ENCODE peak calls at places on chromosomes 13 and 19, in eight cellular contexts. One of them, this sample, is unnamed.

GRCh38 chr13:52738719-52739467 is 727 bp downstream of the CNMD start:
- DNase-seq in right cardiac atrium: peak
- DNase-seq in lower leg skin: no peak
- DNase-seq in mesendoderm: peak
- DNase-seq in AG09309: no peak
- DNase-seq in cardiac fibroblast: peak
- DNase-seq in left lung: no peak
- DNase-seq in HepG2: no peak
- DNase-seq in this sample: no peak

GRCh38 chr13:78659450-78660110 is 625 bp upstream of the OBI1 start:
- DNase-seq in right cardiac atrium: no peak
- DNase-seq in lower leg skin: no peak
- DNase-seq in mesendoderm: no peak
- DNase-seq in AG09309: no peak
- DNase-seq in cardiac fibroblast: no peak
- DNase-seq in left lung: no peak
- DNase-seq in HepG2: no peak
- DNase-seq in this sample: no peak

GRCh38 chr13:33751151-33751550 is 66.8 kb upstream of the RFC3 start:
- DNase-seq in right cardiac atrium: no peak
- DNase-seq in lower leg skin: no peak
- DNase-seq in mesendoderm: no peak
- DNase-seq in AG09309: peak
- DNase-seq in cardiac fibroblast: peak
- DNase-seq in left lung: no peak
- DNase-seq in HepG2: no peak
- DNase-seq in this sample: no peak

GRCh38 chr13:30832845-30833332 is 73.2 kb upstream of the MEDAG start:
- DNase-seq in right cardiac atrium: peak
- DNase-seq in lower leg skin: peak
- DNase-seq in mesendoderm: peak
- DNase-seq in AG09309: no peak
- DNase-seq in cardiac fibroblast: peak
- DNase-seq in left lung: peak
- DNase-seq in HepG2: peak
- DNase-seq in this sample: no peak

GRCh38 chr13:22451345-22451744 is 729.4 kb upstream of the SGCG start:
- DNase-seq in right cardiac atrium: peak
- DNase-seq in lower leg skin: no peak
- DNase-seq in mesendoderm: no peak
- DNase-seq in AG09309: no peak
- DNase-seq in cardiac fibroblast: peak
- DNase-seq in left lung: no peak
- DNase-seq in HepG2: peak
- DNase-seq in this sample: no peak

GRCh38 chr13:34833562-34834182 is 108.4 kb upstream of the NBEA start:
- DNase-seq in right cardiac atrium: no peak
- DNase-seq in lower leg skin: no peak
- DNase-seq in mesendoderm: peak
- DNase-seq in AG09309: no peak
- DNase-seq in cardiac fibroblast: no peak
- DNase-seq in left lung: no peak
- DNase-seq in HepG2: no peak
- DNase-seq in this sample: peak

GRCh38 chr13:75196112-75196855 is 285.7 kb downstream of the TBC1D4 start:
- DNase-seq in right cardiac atrium: no peak
- DNase-seq in lower leg skin: no peak
- DNase-seq in mesendoderm: no peak
- DNase-seq in AG09309: no peak
- DNase-seq in cardiac fibroblast: peak
- DNase-seq in left lung: no peak
- DNase-seq in HepG2: no peak
- DNase-seq in this sample: no peak

GRCh38 chr13:111955412-111955769 is 111.6 kb upstream of the SOX1 start:
- DNase-seq in right cardiac atrium: no peak
- DNase-seq in lower leg skin: peak
- DNase-seq in mesendoderm: peak
- DNase-seq in AG09309: no peak
- DNase-seq in cardiac fibroblast: no peak
- DNase-seq in left lung: no peak
- DNase-seq in HepG2: no peak
- DNase-seq in this sample: no peak

GRCh38 chr19:54094601-54095000 is 6.0 kb downstream of the OSCAR start:
- DNase-seq in right cardiac atrium: no peak
- DNase-seq in lower leg skin: no peak
- DNase-seq in mesendoderm: no peak
- DNase-seq in AG09309: no peak
- DNase-seq in cardiac fibroblast: no peak
- DNase-seq in left lung: no peak
- DNase-seq in HepG2: no peak
- DNase-seq in this sample: no peak

GRCh38 chr19:35115538-35115951 is at the start of gene FXYD3:
- DNase-seq in right cardiac atrium: peak
- DNase-seq in lower leg skin: no peak
- DNase-seq in mesendoderm: no peak
- DNase-seq in AG09309: no peak
- DNase-seq in cardiac fibroblast: no peak
- DNase-seq in left lung: no peak
- DNase-seq in HepG2: no peak
- DNase-seq in this sample: no peak
- H3K4me3 ChIP-seq in right cardiac atrium: peak
- H3K4me3 ChIP-seq in lower leg skin: peak
- H3K4me3 ChIP-seq in mesendoderm: peak
- H3K4me3 ChIP-seq in AG09309: no peak
- H3K4me3 ChIP-seq in cardiac fibroblast: no peak
- H3K4me3 ChIP-seq in left lung: peak
- H3K4me3 ChIP-seq in HepG2: peak
- H3K4me3 ChIP-seq in this sample: no peak

GRCh38 chr19:49408816-49409440 is 14.3 kb downstream of the PTH2 start:
- DNase-seq in right cardiac atrium: no peak
- DNase-seq in lower leg skin: no peak
- DNase-seq in mesendoderm: no peak
- DNase-seq in AG09309: no peak
- DNase-seq in cardiac fibroblast: no peak
- DNase-seq in left lung: no peak
- DNase-seq in HepG2: no peak
- DNase-seq in this sample: no peak
- H3K4me3 ChIP-seq in right cardiac atrium: no peak
- H3K4me3 ChIP-seq in lower leg skin: no peak
- H3K4me3 ChIP-seq in mesendoderm: no peak
- H3K4me3 ChIP-seq in AG09309: no peak
- H3K4me3 ChIP-seq in cardiac fibroblast: no peak
- H3K4me3 ChIP-seq in left lung: no peak
- H3K4me3 ChIP-seq in HepG2: no peak
- H3K4me3 ChIP-seq in this sample: no peak

GRCh38 chr19:901216-902092 is 8.2 kb downstream of the RNU6-9 start:
- DNase-seq in right cardiac atrium: no peak
- DNase-seq in lower leg skin: no peak
- DNase-seq in mesendoderm: no peak
- DNase-seq in AG09309: no peak
- DNase-seq in cardiac fibroblast: no peak
- DNase-seq in left lung: no peak
- DNase-seq in HepG2: no peak
- DNase-seq in this sample: no peak

GRCh38 chr19:902446-903226 is 9.4 kb downstream of the RNU6-9 start:
- DNase-seq in right cardiac atrium: no peak
- DNase-seq in lower leg skin: no peak
- DNase-seq in mesendoderm: no peak
- DNase-seq in AG09309: no peak
- DNase-seq in cardiac fibroblast: no peak
- DNase-seq in left lung: no peak
- DNase-seq in HepG2: no peak
- DNase-seq in this sample: no peak

GRCh38 chr19:904545-904944 is 8.5 kb downstream of the R3HDM4 start:
- DNase-seq in right cardiac atrium: no peak
- DNase-seq in lower leg skin: no peak
- DNase-seq in mesendoderm: no peak
- DNase-seq in AG09309: no peak
- DNase-seq in cardiac fibroblast: no peak
- DNase-seq in left lung: no peak
- DNase-seq in HepG2: no peak
- DNase-seq in this sample: no peak

GRCh38 chr19:902093-902370 is 8.7 kb downstream of the RNU6-9 start:
- DNase-seq in right cardiac atrium: no peak
- DNase-seq in lower leg skin: no peak
- DNase-seq in mesendoderm: no peak
- DNase-seq in AG09309: no peak
- DNase-seq in cardiac fibroblast: no peak
- DNase-seq in left lung: no peak
- DNase-seq in HepG2: no peak
- DNase-seq in this sample: no peak

GRCh38 chr19:903266-903797 is 9.7 kb downstream of the R3HDM4 start:
- DNase-seq in right cardiac atrium: no peak
- DNase-seq in lower leg skin: no peak
- DNase-seq in mesendoderm: no peak
- DNase-seq in AG09309: no peak
- DNase-seq in cardiac fibroblast: no peak
- DNase-seq in left lung: no peak
- DNase-seq in HepG2: no peak
- DNase-seq in this sample: no peak
- H3K4me3 ChIP-seq in right cardiac atrium: no peak
- H3K4me3 ChIP-seq in lower leg skin: no peak
- H3K4me3 ChIP-seq in mesendoderm: no peak
- H3K4me3 ChIP-seq in AG09309: no peak
- H3K4me3 ChIP-seq in cardiac fibroblast: no peak
- H3K4me3 ChIP-seq in left lung: no peak
- H3K4me3 ChIP-seq in HepG2: no peak
- H3K4me3 ChIP-seq in this sample: no peak

GRCh38 chr19:41864374-41864773 is 4.3 kb downstream of the RPS19 start:
- DNase-seq in right cardiac atrium: no peak
- DNase-seq in lower leg skin: no peak
- DNase-seq in mesendoderm: no peak
- DNase-seq in AG09309: no peak
- DNase-seq in cardiac fibroblast: no peak
- DNase-seq in left lung: no peak
- DNase-seq in HepG2: no peak
- DNase-seq in this sample: no peak
- H3K4me3 ChIP-seq in right cardiac atrium: no peak
- H3K4me3 ChIP-seq in lower leg skin: no peak
- H3K4me3 ChIP-seq in mesendoderm: no peak
- H3K4me3 ChIP-seq in AG09309: no peak
- H3K4me3 ChIP-seq in cardiac fibroblast: no peak
- H3K4me3 ChIP-seq in left lung: no peak
- H3K4me3 ChIP-seq in HepG2: no peak
- H3K4me3 ChIP-seq in this sample: no peak

DNA sequence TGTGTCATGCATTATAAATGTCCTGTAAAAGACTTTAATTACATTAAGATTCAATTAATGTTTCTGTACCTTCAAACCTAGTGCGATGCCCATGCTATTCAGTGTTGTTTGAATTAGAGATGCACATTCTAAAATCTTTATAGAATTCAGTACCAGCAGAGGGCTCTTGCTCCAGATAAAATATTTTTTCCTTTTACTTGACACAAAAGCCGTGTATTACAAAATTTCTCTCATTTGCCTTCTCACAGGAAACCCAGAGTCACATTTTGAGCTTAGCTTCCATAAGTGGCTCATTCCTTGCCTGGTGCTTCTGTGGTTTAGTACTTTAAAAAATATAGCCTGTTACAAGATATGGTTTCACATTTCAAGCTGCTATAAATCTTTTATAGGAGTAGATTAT is 101.2 kb downstream of the RNF17 start:
- DNase-seq in right cardiac atrium: no peak
- DNase-seq in lower leg skin: no peak
- DNase-seq in mesendoderm: no peak
- DNase-seq in AG09309: no peak
- DNase-seq in cardiac fibroblast: peak
- DNase-seq in left lung: no peak
- DNase-seq in HepG2: no peak
- DNase-seq in this sample: no peak
- H3K4me3 ChIP-seq in right cardiac atrium: no peak
- H3K4me3 ChIP-seq in lower leg skin: no peak
- H3K4me3 ChIP-seq in mesendoderm: no peak
- H3K4me3 ChIP-seq in AG09309: no peak
- H3K4me3 ChIP-seq in cardiac fibroblast: no peak
- H3K4me3 ChIP-seq in left lung: no peak
- H3K4me3 ChIP-seq in HepG2: no peak
- H3K4me3 ChIP-seq in this sample: no peak

GRCh38 chr19:11481777-11482383 is 1.0 kb upstream of the ELAVL3 start:
- DNase-seq in right cardiac atrium: peak
- DNase-seq in lower leg skin: peak
- DNase-seq in mesendoderm: peak
- DNase-seq in AG09309: peak
- DNase-seq in cardiac fibroblast: peak
- DNase-seq in left lung: peak
- DNase-seq in HepG2: peak
- DNase-seq in this sample: no peak
- H3K4me3 ChIP-seq in right cardiac atrium: peak
- H3K4me3 ChIP-seq in lower leg skin: no peak
- H3K4me3 ChIP-seq in mesendoderm: no peak
- H3K4me3 ChIP-seq in AG09309: peak
- H3K4me3 ChIP-seq in cardiac fibroblast: peak
- H3K4me3 ChIP-seq in left lung: peak
- H3K4me3 ChIP-seq in HepG2: no peak
- H3K4me3 ChIP-seq in this sample: peak

DNA sequence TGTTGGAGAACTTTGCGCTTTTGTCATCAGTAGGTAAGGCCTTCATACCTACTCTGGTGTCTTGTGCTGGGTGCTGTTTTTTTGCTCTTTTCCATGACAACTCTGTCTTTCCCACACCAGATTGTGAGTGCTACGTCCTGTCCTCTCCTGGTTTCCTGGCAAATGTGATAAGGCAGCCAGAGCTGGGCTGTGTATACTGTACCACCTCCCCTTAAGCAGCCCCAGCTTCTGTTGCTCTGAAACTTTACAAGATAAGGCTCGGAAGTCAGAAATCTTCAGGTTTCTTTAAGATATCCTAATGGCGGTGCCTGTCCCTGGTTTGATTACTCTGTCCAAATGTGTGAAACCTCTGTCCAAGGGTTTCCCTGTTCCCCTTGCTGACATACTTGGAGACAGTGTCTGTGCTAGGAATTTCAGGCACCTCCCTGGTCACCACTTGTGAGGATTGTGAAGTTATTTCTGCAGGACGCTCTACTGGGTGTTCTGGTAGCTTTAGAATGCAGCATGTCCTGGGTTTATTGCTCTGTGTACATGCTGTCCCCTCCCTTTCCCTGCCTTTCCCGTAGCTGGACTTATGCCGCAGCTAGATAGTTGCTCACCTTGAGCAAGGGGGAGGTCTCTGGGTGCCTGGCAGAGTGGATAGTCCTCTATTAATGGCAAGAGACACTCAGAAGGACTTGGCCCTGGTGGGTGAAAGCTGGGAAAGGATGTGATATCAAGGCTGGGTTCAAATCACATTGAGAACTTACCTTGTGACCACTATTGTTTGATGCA is 7.0 kb downstream of the ZNF749 start:
- DNase-seq in right cardiac atrium: no peak
- DNase-seq in lower leg skin: no peak
- DNase-seq in mesendoderm: peak
- DNase-seq in AG09309: no peak
- DNase-seq in cardiac fibroblast: no peak
- DNase-seq in left lung: no peak
- DNase-seq in HepG2: no peak
- DNase-seq in this sample: no peak
- H3K4me3 ChIP-seq in right cardiac atrium: no peak
- H3K4me3 ChIP-seq in lower leg skin: no peak
- H3K4me3 ChIP-seq in mesendoderm: no peak
- H3K4me3 ChIP-seq in AG09309: no peak
- H3K4me3 ChIP-seq in cardiac fibroblast: no peak
- H3K4me3 ChIP-seq in left lung: no peak
- H3K4me3 ChIP-seq in HepG2: no peak
- H3K4me3 ChIP-seq in this sample: no peak

GRCh38 chr13:94524407-94524806 is 44.9 kb upstream of the DCT start:
- DNase-seq in right cardiac atrium: no peak
- DNase-seq in lower leg skin: no peak
- DNase-seq in mesendoderm: no peak
- DNase-seq in AG09309: no peak
- DNase-seq in cardiac fibroblast: no peak
- DNase-seq in left lung: no peak
- DNase-seq in HepG2: no peak
- DNase-seq in this sample: no peak
- H3K4me3 ChIP-seq in right cardiac atrium: no peak
- H3K4me3 ChIP-seq in lower leg skin: no peak
- H3K4me3 ChIP-seq in mesendoderm: no peak
- H3K4me3 ChIP-seq in AG09309: no peak
- H3K4me3 ChIP-seq in cardiac fibroblast: no peak
- H3K4me3 ChIP-seq in left lung: no peak
- H3K4me3 ChIP-seq in HepG2: no peak
- H3K4me3 ChIP-seq in this sample: no peak

This sample was measured in iPS DF 6.9.